ENCODE peak calls at places on chromosome 11, in four cellular contexts. E is cardiac fibroblast, J is body of pancreas, H is astrocyte of the spinal cord. N is an unnamed sample.

GRCh38 chr11:125105921-125106320 is 5.5 kb downstream of the TMEM218 start:
- DNase-seq in E (no peak), J (no peak), H (no peak), N (peak; percentile 62)

GRCh38 chr11:126392638-126393023 is 37.1 kb downstream of the ST3GAL4 start:
- DNase-seq in E (peak; percentile 52), J (no peak), H (no peak), N (no peak)

GRCh38 chr11:33773399-33774355 is 643 bp downstream of the FBXO3 start:
- DNase-seq in E (no peak), J (no peak), H (no peak), N (peak; percentile 20)

GRCh38 chr11:3954448-3955298 is 99.2 kb downstream of the STIM1 start:
- DNase-seq in E (no peak), J (no peak), H (peak; percentile 43), N (no peak)

GRCh38 chr11:92269021-92269420 is 44.4 kb downstream of the FAT3 start:
- DNase-seq in E (peak; percentile 42), J (no peak), H (peak; percentile 52), N (peak; percentile 23)

GRCh38 chr11:119438599-119438998 is 15.6 kb upstream of the THY1 start:
- DNase-seq in E (no peak), J (no peak), H (no peak), N (no peak)

GRCh38 chr11:13963949-13964770 is 1.6 kb downstream of the SPON1 start:
- DNase-seq in E (no peak), J (no peak), H (no peak), N (no peak)

GRCh38 chr11:69867076-69868002 is 48.1 kb upstream of the FGF3 start:
- DNase-seq in E (peak; percentile 27), J (peak; percentile 21), H (peak; percentile 16), N (no peak)

GRCh38 chr11:121368504-121368903 is 75.9 kb downstream of the SC5D start:
- DNase-seq in E (no peak), J (no peak), H (no peak), N (no peak)

GRCh38 chr11:94853836-94854235 is 85.7 kb downstream of the AMOTL1 start:
- DNase-seq in E (no peak), J (no peak), H (no peak), N (no peak)

GRCh38 chr11:116906479-116906878 is 69.1 kb upstream of the APOA1 start:
- DNase-seq in E (no peak), J (no peak), H (no peak), N (no peak)
- H3K4me3 ChIP-seq in E (no peak overlapping the region), J (no peak overlapping the region), H (no peak overlapping the region), N (no peak overlapping the region)

GRCh38 chr11:73859671-73860070 is 17.0 kb downstream of the COA4 start:
- DNase-seq in E (no peak), J (no peak), H (no peak), N (no peak)
- H3K4me3 ChIP-seq in E (no peak overlapping the region), J (no peak overlapping the region), H (no peak overlapping the region), N (no peak overlapping the region)

DNA sequence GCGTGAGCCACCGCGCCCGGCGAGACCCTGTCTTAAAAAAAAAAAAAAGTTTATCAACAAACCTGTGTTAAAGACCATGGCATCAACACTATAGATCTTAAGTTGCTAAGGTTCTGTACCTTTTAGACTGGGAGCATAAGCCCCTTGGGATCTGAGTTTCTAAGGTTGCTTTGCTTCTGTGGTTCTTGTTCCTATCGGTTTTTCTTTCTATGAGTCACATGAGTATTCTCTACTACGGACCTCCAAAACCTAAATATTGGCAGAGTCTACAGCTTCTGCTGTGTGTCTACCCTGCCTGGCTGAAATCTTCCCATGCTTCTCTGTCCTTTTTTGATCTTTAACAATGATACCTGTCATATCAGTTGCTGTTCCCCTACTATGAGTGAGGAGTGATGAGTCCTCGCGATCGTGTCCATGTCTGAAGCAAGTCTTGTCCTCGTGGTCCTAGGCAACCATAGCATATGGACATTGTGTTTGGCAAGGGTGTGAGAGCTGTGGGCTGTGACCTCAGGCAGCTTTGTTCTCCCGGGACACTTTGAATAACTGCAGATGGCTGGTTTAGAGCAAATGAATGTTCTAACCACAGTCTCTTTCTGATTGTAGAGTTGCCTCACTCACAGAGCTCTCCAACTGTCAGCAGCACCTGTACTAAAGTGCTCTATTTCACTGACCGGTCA is 9.0 kb upstream of the DLAT start:
- DNase-seq in E (peak; percentile 52), J (peak; percentile 27), H (peak; percentile 42), N (peak; percentile 59)
- H3K4me3 ChIP-seq in E (no peak overlapping the region), J (no peak overlapping the region), H (no peak overlapping the region), N (no peak overlapping the region)

GRCh38 chr11:78205256-78205655 is 16.5 kb downstream of the USP35 start:
- DNase-seq in E (no peak), J (no peak), H (no peak), N (no peak)

GRCh38 chr11:78200553-78200952 is 11.8 kb downstream of the USP35 start:
- DNase-seq in E (no peak), J (no peak), H (no peak), N (no peak)

GRCh38 chr11:78201096-78201495 is 12.4 kb downstream of the USP35 start:
- DNase-seq in E (no peak), J (no peak), H (no peak), N (no peak)

GRCh38 chr11:78203184-78203583 is 14.5 kb downstream of the USP35 start:
- DNase-seq in E (no peak), J (peak; percentile 3), H (no peak), N (peak; percentile 13)

DNA sequence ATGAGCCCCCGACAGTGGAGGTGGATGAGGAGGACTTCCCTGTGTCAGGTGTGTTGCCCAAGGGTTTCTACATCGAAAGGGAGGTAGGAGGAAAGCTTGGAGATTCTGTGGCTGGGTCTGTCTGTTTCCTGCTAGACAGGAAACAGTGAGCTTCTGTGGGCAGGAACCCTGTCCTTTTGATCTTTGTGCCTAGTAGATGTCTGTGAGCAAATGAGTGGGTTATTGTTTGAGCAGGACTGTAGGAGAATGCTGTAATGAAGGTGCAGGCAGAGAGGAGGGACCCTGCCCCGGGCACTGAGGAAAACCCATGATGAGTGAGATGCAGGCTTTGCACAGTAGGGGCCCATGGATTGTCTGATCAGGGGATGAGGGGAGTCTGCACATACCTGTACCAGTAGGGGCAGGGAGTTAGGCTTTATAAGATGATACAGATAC is 14.0 kb downstream of the USP35 start:
- DNase-seq in E (no peak), J (no peak), H (no peak), N (no peak)
- H3K4me3 ChIP-seq in E (no peak overlapping the region), J (no peak overlapping the region), H (no peak overlapping the region), N (no peak overlapping the region)

GRCh38 chr11:6747097-6747662 is 24.6 kb downstream of the OR2AG2 start:
- DNase-seq in E (no peak), J (no peak), H (no peak), N (no peak)

GRCh38 chr11:6745018-6745417 is 26.8 kb downstream of the OR2AG2 start:
- DNase-seq in E (no peak), J (no peak), H (no peak), N (no peak)

GRCh38 chr11:6745465-6746015 is 26.2 kb downstream of the OR2AG2 start:
- DNase-seq in E (no peak), J (no peak), H (no peak), N (no peak)

GRCh38 chr11:6746626-6747025 is 25.1 kb downstream of the OR2AG2 start:
- DNase-seq in E (no peak), J (no peak), H (no peak), N (no peak)

DNA sequence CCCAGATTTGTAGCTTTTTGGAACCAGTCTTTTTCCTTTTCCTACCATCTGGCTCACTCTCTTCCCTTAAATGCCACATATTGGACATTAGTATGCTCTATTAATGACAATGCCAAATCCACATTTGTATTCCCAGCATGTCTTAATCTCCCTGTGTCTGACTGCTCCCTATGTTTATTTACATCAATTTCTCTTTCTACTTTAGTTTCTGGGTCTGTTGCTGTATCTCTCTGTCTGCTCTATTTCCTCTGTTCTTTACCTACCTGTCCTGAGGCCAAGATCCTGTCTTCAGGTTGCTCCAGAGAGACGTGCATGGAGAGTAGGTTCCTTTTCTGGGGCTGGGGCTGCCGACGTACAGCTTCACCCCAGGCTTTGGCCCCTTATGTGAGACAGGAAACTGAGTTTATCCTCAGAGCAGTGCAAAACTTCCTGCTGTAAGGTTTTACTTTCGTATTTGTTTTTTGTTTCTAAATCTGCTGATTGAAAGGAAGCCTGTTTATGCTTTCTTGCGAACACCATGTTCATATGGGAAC is 25.6 kb downstream of the OR2AG2 start:
- DNase-seq in E (peak; percentile 15), J (no peak), H (no peak), N (peak; percentile 10)
- H3K4me3 ChIP-seq in E (no peak overlapping the region), J (no peak overlapping the region), H (no peak overlapping the region), N (no peak overlapping the region)

DNA sequence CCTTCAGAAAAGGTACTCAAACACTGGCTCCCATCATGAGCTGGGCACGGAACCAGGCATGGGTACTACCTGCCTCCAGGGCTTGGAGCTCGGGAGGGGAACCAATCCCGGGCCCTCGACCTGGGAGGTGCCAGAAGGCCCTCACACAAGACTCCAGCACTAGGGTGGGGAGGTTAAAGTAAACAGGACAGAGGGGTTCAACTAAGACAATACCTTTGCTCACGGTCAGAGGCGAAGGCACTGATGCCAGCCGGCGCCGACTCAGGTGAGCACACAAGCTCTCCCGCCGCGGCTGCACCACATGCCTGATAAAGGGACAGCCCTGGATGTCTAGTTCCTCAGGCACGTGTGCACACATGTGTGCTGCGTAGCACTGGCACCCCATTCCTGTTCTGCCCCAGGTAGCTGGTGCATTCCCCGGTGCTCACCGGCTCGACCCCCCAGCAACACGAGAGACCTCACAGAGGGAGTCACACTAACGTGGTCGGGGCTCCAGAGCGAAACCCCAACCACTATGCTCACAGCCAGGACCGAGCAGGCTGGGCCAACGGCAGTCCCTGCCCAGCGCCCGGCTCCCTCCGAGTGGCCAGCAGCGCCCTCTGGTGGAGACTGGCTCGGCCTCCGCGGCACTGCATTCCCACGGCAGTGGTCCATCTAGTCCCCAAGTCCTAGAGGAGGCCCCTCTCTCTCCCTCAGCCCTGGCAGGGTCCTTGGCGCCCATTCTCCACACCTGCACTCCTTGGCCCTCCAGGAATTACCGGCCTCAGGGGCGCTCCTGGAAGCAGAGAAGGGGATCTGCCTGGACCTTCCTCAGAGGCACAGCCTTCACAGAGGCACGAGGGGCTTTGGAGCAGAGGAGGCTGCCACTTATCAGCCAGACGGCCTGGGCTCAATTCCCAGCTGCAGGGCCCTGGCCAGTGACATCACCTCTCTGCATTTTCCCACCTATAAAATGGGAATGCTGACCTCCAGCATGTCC is 28.8 kb upstream of the MOB2 start:
- DNase-seq in E (peak; percentile 69), J (peak; percentile 84), H (peak; percentile 58), N (peak; percentile 54)
- H3K4me3 ChIP-seq in E (no peak overlapping the region), J (no peak overlapping the region), H (no peak overlapping the region), N (no peak overlapping the region)

GRCh38 chr11:1373536-1374214 is 16.1 kb upstream of the BRSK2 start:
- DNase-seq in E (no peak), J (no peak), H (peak; percentile 2), N (no peak)
- H3K4me3 ChIP-seq in E (no peak overlapping the region), J (no peak overlapping the region), H (no peak overlapping the region), N (no peak overlapping the region)

GRCh38 chr11:47891886-47892285 is 43.7 kb upstream of the NUP160 start:
- DNase-seq in E (no peak), J (no peak), H (no peak), N (peak; percentile 60)

GRCh38 chr11:47895035-47895434 is 46.9 kb upstream of the NUP160 start:
- DNase-seq in E (no peak), J (no peak), H (no peak), N (no peak)

GRCh38 chr11:47887910-47888569 is 39.9 kb upstream of the NUP160 start:
- DNase-seq in E (no peak), J (no peak), H (no peak), N (no peak)

GRCh38 chr11:47886096-47886495 is 37.9 kb upstream of the NUP160 start:
- DNase-seq in E (peak; percentile 90), J (no peak), H (peak; percentile 71), N (peak; percentile 75)

GRCh38 chr11:47889714-47890441 is 41.7 kb upstream of the NUP160 start:
- DNase-seq in E (no peak), J (no peak), H (no peak), N (no peak)
- H3K4me3 ChIP-seq in E (no peak overlapping the region), J (no peak overlapping the region), H (no peak overlapping the region), N (no peak overlapping the region)